ENCODE peak calls at places on chromosomes 1 and 21, in four cellular contexts. O is GM20000; S is CD8-positive, alpha-beta T cell; H is GM12864. U is an unnamed sample.

GRCh38 chr1:19067187-19067911 is 110.9 kb upstream of the IFFO2 start:
- DNase-seq in O (no peak), S (no peak), H (no peak), U (no peak)

GRCh38 chr1:202630541-202630940 is 79.7 kb downstream of the SYT2 start:
- DNase-seq in O (no peak), S (no peak), H (no peak), U (no peak)

GRCh38 chr1:43954036-43954435 is 7.3 kb downstream of the IPO13 start:
- DNase-seq in O (no peak), S (no peak), H (no peak), U (no peak)

GRCh38 chr1:179807291-179807690 is 64.2 kb downstream of the FAM163A start:
- DNase-seq in O (no peak), S (no peak), H (no peak), U (no peak)

GRCh38 chr1:29166291-29166878 is 15.3 kb downstream of the SRSF4 start:
- DNase-seq in O (no peak), S (no peak), H (no peak), U (no peak)

GRCh38 chr1:172885411-172885810 is 165.3 kb downstream of the TNFSF18 start:
- DNase-seq in O (no peak), S (no peak), H (no peak), U (no peak)

GRCh38 chr1:89199515-89199914 is 773 bp upstream of the GBP4 start:
- DNase-seq in O (peak), S (no peak), H (no peak), U (peak)

GRCh38 chr1:17798011-17798410 is 42.9 kb downstream of the ACTL8 start:
- DNase-seq in O (no peak), S (no peak), H (no peak), U (no peak)

GRCh38 chr1:53681647-53682368 is 57.2 kb downstream of the GLIS1 start:
- DNase-seq in O (peak), S (peak), H (no peak), U (peak)

GRCh38 chr1:170533331-170533730 is 1.4 kb downstream of the GORAB start:
- DNase-seq in O (no peak), S (no peak), H (no peak), U (no peak)

GRCh38 chr1:19477284-19478240 is 7.8 kb downstream of the CAPZB start:
- DNase-seq in O (peak), S (no peak), H (peak), U (peak)

GRCh38 chr1:238485062-238485905 is 594.6 kb upstream of the ZP4 start:
- DNase-seq in O (no peak), S (no peak), H (no peak), U (no peak)

GRCh38 chr1:46188295-46189030 is 9.8 kb downstream of the POMGNT1 start:
- DNase-seq in O (no peak), S (no peak), H (no peak), U (no peak)

GRCh38 chr1:145824499-145824842 is 471 bp downstream of the POLR3C start:
- DNase-seq in O (no peak), S (no peak), H (no peak), U (peak)

GRCh38 chr21:42162831-42163510 is 56.0 kb upstream of the ABCG1 start:
- DNase-seq in O (no peak), S (no peak), H (no peak), U (no peak)

GRCh38 chr1:46544561-46545240 is 6.7 kb downstream of the KNCN start:
- DNase-seq in O (no peak), S (no peak), H (no peak), U (no peak)

GRCh38 chr1:30856260-30856790 is 52.2 kb downstream of the SDC3 start:
- DNase-seq in O (no peak), S (no peak), H (no peak), U (no peak)

GRCh38 chr1:87115317-87115885 is 201.0 kb downstream of the HS2ST1 start:
- DNase-seq in O (no peak), S (no peak), H (no peak), U (no peak)

GRCh38 chr1:47545912-47546483 is 108.2 kb downstream of the FOXD2 start:
- DNase-seq in O (no peak), S (no peak), H (no peak), U (no peak)
- TF ChIP-seq CTCF in O (no peak), S (no peak), H (no peak), U (no peak)

GRCh38 chr1:205569411-205570172 is 62.2 kb downstream of the ELK4 start:
- DNase-seq in O (no peak), S (no peak), H (no peak), U (no peak)

GRCh38 chr1:205568135-205568468 is 63.6 kb downstream of the CDK18 start:
- DNase-seq in O (no peak), S (no peak), H (no peak), U (no peak)

GRCh38 chr1:205567716-205568115 is 63.2 kb downstream of the CDK18 start:
- DNase-seq in O (no peak), S (no peak), H (no peak), U (no peak)

GRCh38 chr1:205570173-205570501 is 61.7 kb downstream of the ELK4 start:
- DNase-seq in O (no peak), S (no peak), H (no peak), U (no peak)

DNA sequence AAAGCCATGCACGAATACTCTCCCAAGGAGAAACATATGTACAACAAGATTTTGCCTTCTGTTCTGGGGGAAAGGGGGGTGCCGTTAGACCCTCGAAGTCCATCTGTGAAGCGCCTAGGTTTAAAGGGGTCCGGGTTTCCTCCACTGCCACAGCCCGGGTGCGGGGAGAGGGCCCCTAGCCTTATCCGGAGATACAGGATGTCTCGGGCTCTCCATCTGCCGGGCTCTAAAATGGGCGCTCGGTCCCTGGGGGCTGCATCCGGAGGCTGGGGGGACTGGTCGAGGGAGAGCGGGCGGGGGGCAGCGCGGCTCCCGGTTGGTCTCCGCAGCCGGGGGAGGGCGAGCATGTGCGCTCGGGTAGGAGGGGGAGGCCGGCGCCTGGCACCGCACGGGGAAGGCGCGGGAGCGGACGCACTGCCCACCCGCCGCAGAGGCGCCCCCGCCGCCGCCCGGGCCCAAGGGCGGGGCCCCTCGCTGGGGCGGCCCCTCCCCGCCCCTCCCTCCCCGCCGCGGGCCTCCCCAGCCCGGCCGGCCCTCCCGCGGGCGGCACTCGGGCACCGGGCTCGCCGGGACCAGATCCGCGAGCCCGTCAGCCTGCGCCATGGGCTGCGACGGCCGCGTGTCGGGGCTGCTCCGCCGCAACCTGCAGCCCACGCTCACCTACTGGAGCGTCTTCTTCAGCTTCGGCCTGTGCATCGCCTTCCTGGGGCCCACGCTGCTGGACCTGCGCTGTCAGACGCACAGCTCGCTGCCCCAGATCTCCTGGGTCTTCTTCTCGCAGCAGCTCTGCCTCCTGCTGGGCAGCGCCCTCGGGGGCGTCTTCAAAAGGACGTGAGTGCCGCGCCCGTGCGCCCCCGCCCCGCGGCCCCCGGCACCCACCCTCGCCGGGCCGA is 63.1 kb downstream of the ELK4 start:
- DNase-seq in O (no peak), S (no peak), H (no peak), U (no peak)
- TF ChIP-seq CTCF in O (no peak), S (no peak), H (no peak), U (no peak)

GRCh38 chr1:183483224-183483623 is 10.9 kb downstream of the SMG7 start:
- DNase-seq in O (no peak), S (no peak), H (no peak), U (no peak)

GRCh38 chr1:183487686-183488442 is 15.6 kb downstream of the SMG7 start:
- DNase-seq in O (no peak), S (no peak), H (no peak), U (no peak)

GRCh38 chr1:183480971-183481431 is 8.7 kb downstream of the SMG7 start:
- DNase-seq in O (peak), S (no peak), H (no peak), U (no peak)

DNA sequence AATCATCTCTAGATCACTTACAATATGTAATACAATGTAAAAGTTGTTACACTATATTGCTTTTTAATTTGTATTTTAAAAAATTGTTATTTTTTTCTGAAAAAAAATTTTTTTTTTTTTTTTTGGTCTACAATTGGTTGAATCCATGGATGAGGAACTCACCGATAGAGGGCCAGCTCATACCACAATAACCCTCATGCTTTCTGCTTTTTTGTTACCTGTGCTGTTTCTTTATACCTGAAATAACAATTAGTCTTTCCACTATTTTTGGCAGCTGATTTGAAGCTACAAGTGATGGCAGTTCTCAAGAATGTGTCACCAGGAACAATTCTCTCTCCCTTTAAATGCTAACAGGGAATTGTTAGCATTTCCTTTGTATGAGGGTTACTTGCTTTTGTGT is 12.0 kb downstream of the SMG7 start:
- DNase-seq in O (no peak), S (no peak), H (no peak), U (no peak)
- TF ChIP-seq CTCF in O (no peak), S (no peak), H (no peak), U (no peak)

GRCh38 chr1:27607239-27607804 is 3.4 kb upstream of the AHDC1 start:
- DNase-seq in O (no peak), S (no peak), H (no peak), U (no peak)

GRCh38 chr1:27605300-27605766 is 1.4 kb upstream of the AHDC1 start:
- DNase-seq in O (no peak), S (no peak), H (no peak), U (no peak)

GRCh38 chr1:27604579-27605299 is 795 bp upstream of the AHDC1 start:
- DNase-seq in O (no peak), S (no peak), H (no peak), U (no peak)

GRCh38 chr1:27605796-27606707 is 2.1 kb upstream of the AHDC1 start:
- DNase-seq in O (peak), S (peak), H (no peak), U (peak)

DNA sequence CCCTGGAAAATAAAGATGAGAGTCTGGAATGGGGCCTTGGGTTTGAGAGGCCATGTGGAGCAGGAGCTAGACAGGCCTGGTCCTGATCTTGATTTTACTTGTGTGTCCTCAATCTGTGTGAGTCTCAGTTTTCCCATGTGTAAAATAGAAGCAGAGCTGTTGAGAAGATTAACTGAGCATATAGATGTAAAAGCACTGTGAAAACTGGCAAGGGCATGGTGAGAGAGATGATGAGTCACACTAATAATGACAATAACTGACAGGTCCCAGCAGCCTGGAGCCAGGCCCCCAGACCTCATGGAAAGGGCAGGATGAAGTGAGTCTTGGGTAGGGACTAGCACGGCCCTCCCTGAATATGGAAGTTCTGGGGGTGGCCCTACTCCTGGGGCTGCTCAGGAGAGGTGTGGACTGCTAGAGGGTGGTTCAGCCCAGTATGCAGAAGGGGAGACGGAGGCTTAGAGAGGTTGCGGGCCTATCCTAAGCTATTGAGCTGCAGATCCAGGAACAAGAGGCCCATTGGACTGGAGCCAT is 2.8 kb upstream of the AHDC1 start:
- DNase-seq in O (no peak), S (no peak), H (no peak), U (no peak)
- TF ChIP-seq CTCF in O (no peak), S (no peak), H (no peak), U (no peak)

GRCh38 chr1:13469343-13469742 is 44.5 kb downstream of the LRRC38 start:
- DNase-seq in O (peak), S (no peak), H (no peak), U (peak)
- TF ChIP-seq CTCF in O (no peak), S (no peak), H (peak), U (no peak)

DNA sequence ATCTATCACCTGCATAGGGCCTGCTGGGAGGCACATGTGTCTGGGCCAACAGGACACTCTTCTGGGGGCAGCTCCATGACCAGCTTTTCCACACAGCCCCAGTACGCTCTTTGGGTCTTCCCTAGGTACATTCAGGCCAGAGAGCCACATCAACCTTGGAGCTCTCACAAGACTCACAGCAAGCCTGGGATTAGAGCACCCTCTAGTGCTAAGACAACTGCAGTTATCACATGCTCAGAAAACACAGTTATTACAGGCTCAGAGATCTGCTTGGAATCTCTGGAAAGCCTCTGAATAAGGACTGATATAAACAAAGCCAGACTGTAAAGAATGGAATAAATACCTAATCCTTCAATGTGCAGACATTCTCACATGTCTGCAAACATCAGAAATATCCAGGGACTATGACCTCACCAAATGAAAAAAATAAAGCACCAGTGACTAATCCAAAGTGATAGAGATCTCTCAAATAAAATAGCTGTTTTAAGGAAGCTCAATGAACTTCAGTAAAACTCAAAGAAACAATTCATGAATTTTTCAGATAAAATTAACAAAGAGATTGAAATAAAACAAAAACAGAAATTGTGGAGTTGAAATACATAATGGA is 563.9 kb upstream of the NR5A2 start:
- DNase-seq in O (peak), S (no peak), H (peak), U (peak)
- TF ChIP-seq CTCF in O (peak), S (no peak), H (peak), U (peak)

DNA sequence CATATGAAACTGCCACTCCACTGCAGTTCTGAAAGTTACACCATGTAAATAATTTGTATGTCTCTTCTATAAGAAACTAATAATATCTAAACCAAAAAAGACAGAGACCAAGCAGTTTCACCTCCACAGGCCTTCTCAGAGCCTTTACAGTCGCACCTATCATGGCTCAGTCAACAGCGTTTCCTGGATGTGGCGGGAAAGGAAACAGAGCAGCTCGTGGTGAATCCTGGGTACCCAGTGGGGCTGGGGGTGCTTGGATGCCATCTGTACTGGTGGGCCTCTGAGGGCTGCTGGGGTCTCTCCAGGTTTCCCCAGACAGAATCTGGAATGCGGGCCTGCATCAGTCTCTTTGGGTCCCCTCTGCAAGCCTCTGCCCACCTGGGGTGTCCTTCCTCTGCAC is 100.2 kb upstream of the CASZ1 start:
- DNase-seq in O (no peak), S (no peak), H (no peak), U (no peak)
- TF ChIP-seq CTCF in O (no peak), S (no peak), H (no peak), U (no peak)

GRCh38 chr1:188941986-188942385 is 1535.7 kb downstream of the BRINP3 start:
- DNase-seq in O (no peak), S (no peak), H (no peak), U (no peak)

GRCh38 chr1:188937965-188938551 is 1539.6 kb downstream of the BRINP3 start:
- DNase-seq in O (no peak), S (no peak), H (no peak), U (no peak)
- TF ChIP-seq CTCF in O (no peak), S (no peak), H (no peak), U (no peak)

DNA sequence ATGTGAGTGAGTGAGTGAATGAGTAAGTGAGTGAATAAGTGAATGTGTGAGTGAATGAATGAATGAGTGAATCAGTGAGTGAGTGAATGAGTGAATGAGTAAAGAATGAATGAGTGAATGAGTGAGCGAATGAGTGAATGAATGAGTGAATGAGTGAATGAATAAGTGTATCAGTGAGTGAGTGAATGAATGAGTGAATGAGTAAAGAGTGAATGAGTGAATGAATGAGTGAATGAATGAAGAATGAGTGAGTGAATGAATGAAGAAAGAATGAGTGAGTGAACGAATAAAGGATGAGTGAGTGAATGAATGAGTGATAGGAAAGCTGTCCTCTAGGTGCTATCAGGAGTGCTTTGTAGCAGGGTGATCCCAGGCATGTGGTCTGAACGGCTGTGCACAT is 35.7 kb downstream of the CFAP74 start:
- DNase-seq in O (no peak), S (no peak), H (no peak), U (no peak)
- TF ChIP-seq CTCF in O (no peak), S (no peak), H (no peak), U (no peak)

U was measured in GM10248.